ENCODE peak calls at places on chromosome X, in ten cellular contexts. Q is stomach, L is ovary, N is lower leg skin, F is K562, I is Peyer's patch, D is transverse colon, X is right lobe of liver, R is tibial nerve, J is HCT116. M is an unnamed sample.
A peak's percentile ranks its signal among the peaks of the same experiment; 100 is the strongest.

GRCh38 chrX:19709812-19710518 is 177.4 kb downstream of the SH3KBP1 start:
- DNase-seq in Q (no peak), L (no peak), N (no peak), F (no peak), I (no peak), D (no peak), X (no peak), R (no peak), J (peak; percentile 79), M (peak; percentile 8)

GRCh38 chrX:41922125-41922521 is 1.2 kb downstream of the CASK start:
- DNase-seq in Q (no peak), L (no peak), N (no peak), F (no peak), I (peak; percentile 49), D (no peak), X (peak; percentile 27), R (no peak), J (no peak), M (no peak)

GRCh38 chrX:72041901-72042859 is 89.5 kb downstream of the RTL5 start:
- DNase-seq in Q (no peak), L (peak; percentile 41), N (no peak), F (no peak), I (peak; percentile 31), D (no peak), X (no peak), R (no peak), J (no peak), M (no peak)

GRCh38 chrX:139094671-139095592 is 383.4 kb upstream of the FGF13 start:
- DNase-seq in Q (no peak), L (no peak), N (no peak), F (no peak), I (no peak), D (no peak), X (no peak), R (no peak), J (no peak), M (no peak)

GRCh38 chrX:3713937-3714434 is 537 bp upstream of the PRKX start:
- DNase-seq in Q (no peak), L (no peak), N (no peak), F (no peak), I (peak; percentile 57), D (peak; percentile 34), X (no peak), R (no peak), J (no peak), M (no peak)

GRCh38 chrX:45381366-45381765 is 180.7 kb upstream of the DIPK2B start:
- DNase-seq in Q (no peak), L (no peak), N (no peak), F (no peak), I (no peak), D (no peak), X (no peak), R (no peak), J (no peak), M (no peak)

GRCh38 chrX:154040307-154040756 is 20.6 kb upstream of the IRAK1 start:
- DNase-seq in Q (no peak), L (no peak), N (no peak), F (no peak), I (no peak), D (no peak), X (no peak), R (no peak), J (no peak), M (no peak)

GRCh38 chrX:43646800-43647199 is 9.3 kb upstream of the MAOA start:
- DNase-seq in Q (no peak), L (no peak), N (no peak), F (no peak), I (no peak), D (no peak), X (no peak), R (no peak), J (no peak), M (no peak)

GRCh38 chrX:119028733-119029110 is 44.1 kb upstream of the CT47C1 start:
- DNase-seq in Q (no peak), L (no peak), N (no peak), F (no peak), I (no peak), D (no peak), X (no peak), R (no peak), J (no peak), M (no peak)

GRCh38 chrX:149871940-149872339 is 9.0 kb upstream of the MAGEA8 start:
- DNase-seq in Q (peak; percentile 56), L (no peak), N (no peak), F (peak; percentile 53), I (no peak), D (peak; percentile 32), X (no peak), R (no peak), J (peak; percentile 10), M (peak; percentile 14)

GRCh38 chrX:94057385-94057784 is 383.4 kb downstream of the FAM133A start:
- DNase-seq in Q (no peak), L (no peak), N (no peak), F (no peak), I (no peak), D (no peak), X (no peak), R (no peak), J (no peak), M (no peak)

GRCh38 chrX:39689374-39690104 is 408.2 kb downstream of the BCOR start:
- DNase-seq in Q (no peak), L (no peak), N (no peak), F (no peak), I (no peak), D (peak; percentile 11), X (no peak), R (no peak), J (no peak), M (no peak)

GRCh38 chrX:109679820-109680219 is 53.2 kb downstream of the ACSL4 start:
- DNase-seq in Q (no peak), L (no peak), N (no peak), F (no peak), I (no peak), D (no peak), X (no peak), R (no peak), J (no peak), M (no peak)

GRCh38 chrX:86051741-86052140 is 4.4 kb upstream of the CHM start:
- DNase-seq in Q (no peak), L (no peak), N (no peak), F (no peak), I (no peak), D (no peak), X (no peak), R (no peak), J (no peak), M (no peak)

GRCh38 chrX:86044210-86044609 is 3.1 kb downstream of the CHM start:
- DNase-seq in Q (no peak), L (no peak), N (no peak), F (no peak), I (no peak), D (no peak), X (no peak), R (no peak), J (no peak), M (no peak)

DNA sequence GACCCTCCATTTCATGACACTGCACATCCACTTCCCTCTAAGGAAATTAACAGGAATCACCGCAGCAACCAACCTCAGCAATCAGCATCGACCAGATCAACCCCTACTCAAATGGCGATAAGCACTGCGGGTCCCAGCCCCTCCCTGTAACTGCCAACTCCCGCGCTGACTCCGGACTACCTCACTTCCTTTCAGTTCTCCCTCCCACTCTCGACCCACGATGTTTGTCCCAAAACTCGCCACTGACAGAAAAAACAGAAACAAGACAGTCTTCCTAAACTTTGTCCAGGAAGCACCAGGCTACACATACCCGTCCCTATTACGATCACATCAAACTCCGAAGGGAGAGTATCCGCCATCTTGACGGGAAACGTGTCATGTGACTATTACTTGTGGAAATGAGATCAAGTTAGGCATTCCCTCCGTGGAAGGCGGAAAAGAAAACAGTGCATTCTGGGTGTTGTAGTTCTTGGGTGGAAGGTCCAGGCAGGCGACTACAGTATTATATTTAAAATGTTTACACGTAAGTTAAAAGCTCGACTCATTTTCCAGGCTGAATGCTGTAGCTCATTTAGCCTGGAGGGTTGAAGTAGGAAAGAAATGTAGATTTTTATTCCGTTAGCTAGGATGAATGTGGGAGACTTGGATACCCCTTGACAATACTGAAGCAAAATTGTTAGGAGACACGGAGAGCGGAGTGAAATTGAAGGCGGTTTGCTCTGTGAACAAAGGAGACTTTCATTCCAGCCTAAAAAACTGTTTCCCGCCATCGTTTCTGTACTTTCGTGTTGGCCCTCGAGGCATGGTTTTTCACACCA is at the start of gene CHM:
- DNase-seq in Q (peak; percentile 45), L (peak; percentile 45), N (peak; percentile 66), F (peak; percentile 67), I (peak; percentile 81), D (peak; percentile 58), X (peak; percentile 67), R (peak; percentile 14), J (peak; percentile 57), M (peak; percentile 29)
- TF ChIP-seq POLR2A in Q (no peak), L (peak; percentile 33), N (no peak), F (peak; percentile 82), I (peak; percentile 44), D (peak; percentile 52), X (peak; percentile 45), R (no peak), J (peak; percentile 71), M (peak; percentile 47)

DNA sequence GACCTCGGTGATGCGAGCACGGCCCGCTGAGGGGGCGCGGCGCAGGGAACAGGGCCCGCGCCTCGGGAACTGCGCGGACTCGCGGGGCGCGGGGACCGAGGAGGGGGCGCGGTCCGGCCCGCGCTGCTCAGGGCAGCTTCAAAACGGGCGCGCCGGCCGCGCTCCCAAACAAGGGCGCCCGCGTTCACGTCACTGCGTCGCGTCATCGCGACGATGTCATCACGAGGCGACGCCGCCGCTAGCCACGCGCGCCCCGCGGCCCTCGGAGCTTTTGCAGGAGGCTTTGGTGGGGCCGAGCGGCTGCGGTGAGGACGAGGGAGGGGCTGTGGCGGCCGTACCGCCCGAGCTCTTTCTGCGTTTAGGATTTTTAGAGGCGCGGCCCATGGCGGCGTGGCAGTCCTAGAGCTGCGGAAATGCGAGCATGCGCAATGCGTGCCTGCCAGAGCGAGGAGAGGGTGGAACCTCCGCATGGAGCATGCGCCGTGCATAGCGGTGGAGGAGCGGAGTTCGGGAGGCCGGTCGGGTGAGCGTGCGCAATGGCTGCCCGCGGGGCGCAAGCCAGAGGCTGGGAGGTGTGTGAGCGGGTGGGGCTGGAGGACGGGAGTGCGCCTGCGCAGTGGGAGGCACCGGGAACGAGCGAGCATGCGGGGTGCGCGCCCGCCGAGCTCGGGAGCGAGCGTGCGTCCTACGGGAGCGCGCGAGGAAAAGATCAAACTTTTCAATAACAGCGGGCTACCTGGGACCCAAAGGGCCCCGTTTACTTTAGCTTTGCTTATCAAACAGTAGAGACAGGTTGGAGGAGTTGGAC is at the start of gene PPP2R3B:
- DNase-seq in Q (peak; percentile 99), L (peak; percentile 99), N (peak; percentile 97), F (peak; percentile 98), I (peak; percentile 99), D (peak; percentile 99), X (peak; percentile 100), R (peak; percentile 93), J (peak; percentile 91), M (peak; percentile 98)
- TF ChIP-seq POLR2A in Q (no peak), L (peak; percentile 44), N (no peak), F (peak; percentile 93), I (peak; percentile 61), D (peak; percentile 72), X (peak; percentile 66), R (peak; percentile 45), J (peak; percentile 35), M (peak; percentile 67)

GRCh38 chrX:8405631-8406030 is 59.0 kb upstream of the VCX3B start:
- DNase-seq in Q (no peak), L (no peak), N (no peak), F (no peak), I (no peak), D (no peak), X (no peak), R (no peak), J (no peak), M (no peak)
- TF ChIP-seq POLR2A in Q (no peak), L (no peak), N (no peak), F (no peak), I (no peak), D (no peak), X (no peak), R (no peak), J (no peak), M (no peak)

GRCh38 chrX:51892921-51893745 is at the start of gene MAGED1:
- DNase-seq in Q (peak; percentile 89), L (peak; percentile 93), N (peak; percentile 82), F (no peak), I (peak; percentile 91), D (peak; percentile 86), X (peak; percentile 93), R (peak; percentile 68), J (no peak), M (peak; percentile 20)
- TF ChIP-seq POLR2A in Q (no peak), L (peak; percentile 64), N (no peak), F (no peak), I (no peak), D (peak; percentile 51), X (peak; percentile 76), R (peak; percentile 36), J (no peak), M (peak; percentile 88)

M was measured in H54.